ENCODE peak calls at places on chromosomes 16 and 17, in four cellular contexts. One of them, this sample, is unnamed.

GRCh38 chr17:17321356-17322025 is 18.3 kb downstream of the NT5M start:
- DNase-seq in AG09319: no peak
- DNase-seq in skeletal muscle cell: no peak
- DNase-seq in HT-29: no peak
- DNase-seq in this sample: no peak

GRCh38 chr17:47295874-47296255 is 27.9 kb upstream of the EFCAB13 start:
- DNase-seq in AG09319: no peak
- DNase-seq in skeletal muscle cell: no peak
- DNase-seq in HT-29: no peak
- DNase-seq in this sample: no peak

GRCh38 chr16:80259289-80259805 is 281.4 kb upstream of the DYNLRB2 start:
- DNase-seq in AG09319: no peak
- DNase-seq in skeletal muscle cell: no peak
- DNase-seq in HT-29: no peak
- DNase-seq in this sample: no peak

GRCh38 chr17:15123593-15124590 is 141.2 kb downstream of the PMP22 start:
- DNase-seq in AG09319: no peak
- DNase-seq in skeletal muscle cell: peak; percentile 62
- DNase-seq in HT-29: no peak
- DNase-seq in this sample: no peak

GRCh38 chr16:67989322-67990017 is 9.2 kb upstream of the DPEP3 start:
- DNase-seq in AG09319: no peak
- DNase-seq in skeletal muscle cell: no peak
- DNase-seq in HT-29: no peak
- DNase-seq in this sample: no peak

GRCh38 chr17:13626703-13627102 is 25.0 kb upstream of the HS3ST3A1 start:
- DNase-seq in AG09319: no peak
- DNase-seq in skeletal muscle cell: peak; percentile 68
- DNase-seq in HT-29: no peak
- DNase-seq in this sample: peak; percentile 12

GRCh38 chr16:57019746-57020145 is 30.4 kb downstream of the NLRC5 start:
- DNase-seq in AG09319: no peak
- DNase-seq in skeletal muscle cell: no peak
- DNase-seq in HT-29: no peak
- DNase-seq in this sample: no peak

GRCh38 chr16:88584676-88585075 is 14.5 kb downstream of the ZC3H18 start:
- DNase-seq in AG09319: no peak
- DNase-seq in skeletal muscle cell: no peak
- DNase-seq in HT-29: no peak
- DNase-seq in this sample: no peak

GRCh38 chr17:40547079-40547784 is 18.0 kb downstream of the CCR7 start:
- DNase-seq in AG09319: no peak
- DNase-seq in skeletal muscle cell: no peak
- DNase-seq in HT-29: peak; percentile 58
- DNase-seq in this sample: no peak

GRCh38 chr16:89365044-89365467 is 125.3 kb downstream of the ANKRD11 start:
- DNase-seq in AG09319: no peak
- DNase-seq in skeletal muscle cell: no peak
- DNase-seq in HT-29: no peak
- DNase-seq in this sample: no peak

GRCh38 chr17:61402978-61403845 is 3.6 kb downstream of the TBX2 start:
- DNase-seq in AG09319: no peak
- DNase-seq in skeletal muscle cell: no peak
- DNase-seq in HT-29: no peak
- DNase-seq in this sample: no peak

This sample was measured in fibroblast of the conjunctiva.